ENCODE peak calls at places on chromosome 15, in seven cellular contexts. H is neuronal stem cell, R is mesendoderm, O is trophoblast cell, D is mesenchymal stem cell, G is IMR-90, W is H1. S is an unnamed sample.

GRCh38 chr15:62568004-62568403 is 402.9 kb upstream of the C2CD4B start:
- DNase-seq in D (no peak), H (no peak), O (no peak), R (no peak), W (no peak), G (no peak), S (no peak)

GRCh38 chr15:69869881-69870465 is 227.7 kb downstream of the TLE3 start:
- DNase-seq in G (no peak), H (no peak), W (no peak), D (no peak), R (no peak), O (no peak), S (no peak)

GRCh38 chr15:32774022-32774421 is 56.2 kb downstream of the GREM1 start:
- DNase-seq in H (no peak), R (peak; percentile 38), G (peak; percentile 98), D (peak; percentile 93), W (no peak), O (peak; percentile 70), S (no peak)

GRCh38 chr15:53710906-53711305 is 48.6 kb downstream of the WDR72 start:
- DNase-seq in O (no peak), W (no peak), D (no peak), G (no peak), H (peak; percentile 12), R (no peak), S (no peak)

GRCh38 chr15:62453356-62453755 is 288.3 kb upstream of the C2CD4B start:
- DNase-seq in G (peak; percentile 56), D (peak; percentile 54), H (no peak), W (no peak), R (no peak), O (no peak), S (no peak)

GRCh38 chr15:31273258-31273941 is 53.2 kb upstream of the KLF13 start:
- DNase-seq in W (no peak), G (no peak), D (no peak), H (no peak), R (no peak), O (no peak), S (peak; percentile 23)

GRCh38 chr15:70474682-70475438 is 288.5 kb downstream of the UACA start:
- DNase-seq in O (peak; percentile 52), D (peak; percentile 68), H (no peak), W (no peak), R (no peak), G (peak; percentile 96), S (no peak)

GRCh38 chr15:32861741-32862140 is 143.9 kb downstream of the GREM1 start:
- DNase-seq in H (peak; percentile 9), O (peak; percentile 50), D (peak; percentile 77), G (peak; percentile 73), W (no peak), R (peak; percentile 58), S (peak; percentile 40)

GRCh38 chr15:57356636-57357035 is 19.7 kb upstream of the CGNL1 start:
- DNase-seq in O (peak; percentile 19), H (peak; percentile 33), W (no peak), D (peak; percentile 41), R (peak; percentile 96), G (peak; percentile 43), S (peak; percentile 52)

GRCh38 chr15:69388259-69388658 is 25.9 kb upstream of the KIF23 start:
- DNase-seq in D (no peak), G (no peak), H (no peak), R (peak; percentile 49), W (no peak), O (peak; percentile 33), S (no peak)

GRCh38 chr15:66780172-66780972 is 78.3 kb downstream of the SMAD6 start:
- DNase-seq in H (no peak), W (no peak), D (peak; percentile 84), R (no peak), O (no peak), G (peak; percentile 93), S (no peak)

GRCh38 chr15:61764981-61765380 is 295.3 kb downstream of the VPS13C start:
- DNase-seq in H (no peak), R (no peak), W (no peak), G (no peak), O (no peak), D (no peak), S (no peak)

DNA sequence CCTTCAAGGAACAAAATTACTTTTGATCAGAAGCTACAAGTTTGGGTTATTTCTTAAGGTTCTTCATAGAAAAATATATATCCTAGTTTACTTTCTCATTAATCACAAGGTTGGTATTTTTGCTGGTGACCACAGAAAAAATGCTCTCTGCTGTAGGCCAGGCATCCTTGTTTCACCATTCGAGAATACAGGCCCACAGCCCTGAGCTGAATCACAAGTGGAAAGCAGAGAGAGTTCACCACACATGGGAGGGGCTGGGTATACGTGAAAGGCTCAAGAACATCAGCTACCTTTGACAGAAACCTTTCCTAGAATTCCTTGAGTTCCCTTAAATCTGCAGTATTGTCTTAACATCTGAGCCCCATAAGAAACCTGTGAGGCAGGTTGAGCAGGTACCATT is 23.2 kb downstream of the CPEB1 start:
- DNase-seq in H (no peak), O (peak; percentile 9), D (no peak), G (no peak), W (no peak), R (no peak), S (no peak)
- H3K4ac ChIP-seq in H (no peak overlapping the region), O (no peak overlapping the region), D (no peak overlapping the region), G (no peak overlapping the region), W (no peak overlapping the region), R (no peak overlapping the region), S (no peak overlapping the region)

GRCh38 chr15:73053398-73053723 is 1.1 kb downstream of the NEO1 start:
- DNase-seq in R (no peak), O (no peak), G (no peak), H (no peak), W (no peak), D (no peak), S (no peak)

GRCh38 chr15:73052679-73053397 is 575 bp downstream of the NEO1 start:
- DNase-seq in G (peak; percentile 38), W (no peak), O (peak; percentile 8), R (peak; percentile 89), H (peak; percentile 77), D (peak; percentile 80), S (peak; percentile 56)

GRCh38 chr15:73058437-73058836 is 6.2 kb downstream of the NEO1 start:
- DNase-seq in D (no peak), H (no peak), O (no peak), W (no peak), G (no peak), R (no peak), S (no peak)

GRCh38 chr15:73054417-73054963 is 2.2 kb downstream of the NEO1 start:
- DNase-seq in R (no peak), G (no peak), O (no peak), W (no peak), H (no peak), D (no peak), S (no peak)

DNA sequence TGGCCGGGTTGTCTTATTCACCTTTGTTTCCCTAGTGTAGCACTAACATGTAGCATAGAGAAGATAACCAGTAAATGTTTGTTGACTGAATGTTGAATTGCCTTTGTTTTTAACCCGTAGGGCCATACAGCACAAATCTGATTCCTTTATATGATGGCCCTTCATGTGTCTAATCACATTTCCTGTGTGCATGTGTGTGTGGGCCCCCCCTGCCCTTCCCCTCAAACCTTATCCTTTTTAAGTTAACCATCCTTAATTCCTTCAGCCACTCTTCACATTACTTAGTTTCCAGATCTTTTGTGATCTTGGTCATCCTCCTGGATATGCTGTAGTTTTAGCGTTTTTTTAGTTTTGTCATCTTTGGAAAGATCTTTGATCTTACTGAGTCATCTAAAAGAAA is 4.2 kb downstream of the NEO1 start:
- DNase-seq in H (no peak), O (no peak), W (no peak), D (no peak), G (no peak), R (no peak), S (no peak)
- H3K4ac ChIP-seq in H (no peak overlapping the region), O (no peak overlapping the region), W (no peak overlapping the region), D (no peak overlapping the region), G (no peak overlapping the region), R (no peak overlapping the region), S (no peak overlapping the region)

DNA sequence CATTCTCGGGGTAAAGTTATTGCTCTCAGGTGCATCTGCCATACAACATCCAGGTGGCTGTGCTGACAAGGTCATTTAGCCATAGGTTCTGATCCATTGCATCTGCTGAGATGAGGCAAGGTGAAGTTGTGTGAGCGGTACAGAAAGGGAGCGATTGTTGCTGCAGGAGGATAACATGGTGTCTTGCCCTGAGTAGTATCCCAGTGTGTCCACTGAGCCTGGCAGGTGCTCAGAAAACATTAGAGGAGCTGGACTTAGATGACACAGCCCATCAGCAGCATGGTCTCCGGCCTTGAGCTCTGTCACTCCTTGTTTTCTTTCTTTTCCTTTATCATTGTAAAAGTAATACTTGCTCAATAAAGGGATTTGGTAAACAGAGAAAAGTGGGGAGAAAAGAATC is 161.1 kb upstream of the ATP10A start:
- DNase-seq in O (no peak), H (no peak), D (no peak), R (no peak), G (no peak), W (no peak), S (no peak)
- H3K4ac ChIP-seq in O (peak overlapping the region; percentile 3), H (no peak overlapping the region), D (no peak overlapping the region), R (no peak overlapping the region), G (no peak overlapping the region), W (no peak overlapping the region), S (no peak overlapping the region)

GRCh38 chr15:99717129-99718024 is 15.9 kb downstream of the LYSMD4 start:
- DNase-seq in O (no peak), D (no peak), G (no peak), H (no peak), W (no peak), R (no peak), S (no peak)
- H3K4ac ChIP-seq in O (no peak overlapping the region), D (no peak overlapping the region), G (no peak overlapping the region), H (no peak overlapping the region), W (no peak overlapping the region), R (no peak overlapping the region), S (no peak overlapping the region)

GRCh38 chr15:85443046-85443445 is 62.6 kb downstream of the AKAP13 start:
- DNase-seq in W (no peak), H (no peak), O (no peak), D (no peak), G (no peak), R (no peak), S (no peak)
- H3K4ac ChIP-seq in W (no peak overlapping the region), H (no peak overlapping the region), O (no peak overlapping the region), D (no peak overlapping the region), G (no peak overlapping the region), R (no peak overlapping the region), S (no peak overlapping the region)